ENCODE peak calls at places on chromosomes 16 and 17, in five cellular contexts. V, X, Q, F and R are unnamed samples.

GRCh38 chr17:9842057-9842758 is 16.5 kb downstream of the GLP2R start:
- DNase-seq in V (no peak), X (no peak), Q (peak), F (peak), R (no peak)

GRCh38 chr16:85690469-85691064 is 1.8 kb upstream of the GINS2 start:
- DNase-seq in V (no peak), X (peak), Q (no peak), F (no peak), R (peak)

GRCh38 chr16:14071576-14072271 is 605 bp downstream of the MRTFB start:
- DNase-seq in V (no peak), X (peak), Q (peak), F (peak), R (no peak)

GRCh38 chr16:11016993-11017392 is 72.6 kb downstream of the CLEC16A start:
- DNase-seq in V (peak), X (peak), Q (peak), F (peak), R (no peak)

GRCh38 chr16:75099738-75100615 is 16.6 kb downstream of the LDHD start:
- DNase-seq in V (peak), X (no peak), Q (peak), F (no peak), R (no peak)

GRCh38 chr17:33981713-33982601 is 273.1 kb upstream of the CCL2 start:
- DNase-seq in V (no peak), X (no peak), Q (no peak), F (peak), R (peak)

GRCh38 chr17:63488851-63489250 is 12.0 kb downstream of the ACE start:
- DNase-seq in V (no peak), X (no peak), Q (no peak), F (no peak), R (no peak)

GRCh38 chr17:30780343-30780742 is 44.1 kb downstream of the CRLF3 start:
- DNase-seq in V (no peak), X (no peak), Q (no peak), F (no peak), R (no peak)

GRCh38 chr17:73255671-73256181 is 6.0 kb downstream of the CPSF4L start:
- DNase-seq in V (peak), X (peak), Q (peak), F (no peak), R (peak)

GRCh38 chr17:64006361-64007088 is 8.4 kb downstream of the PRR29 start:
- DNase-seq in V (no peak), X (no peak), Q (peak), F (no peak), R (no peak)

GRCh38 chr17:40122944-40123810 is 1.4 kb downstream of the MSL1 start:
- DNase-seq in V (peak), X (no peak), Q (peak), F (peak), R (peak)

GRCh38 chr17:83119987-83120864 is 40.8 kb downstream of the METRNL start:
- DNase-seq in V (no peak), X (no peak), Q (no peak), F (no peak), R (no peak)

GRCh38 chr17:74484066-74484465 is 17.6 kb downstream of the CD300A start:
- DNase-seq in V (no peak), X (no peak), Q (no peak), F (no peak), R (no peak)

GRCh38 chr17:64054304-64054703 is 33.9 kb upstream of the ICAM2 start:
- DNase-seq in V (no peak), X (no peak), Q (no peak), F (no peak), R (no peak)

GRCh38 chr16:12573730-12574383 is 229.8 kb downstream of the CPPED1 start:
- DNase-seq in V (no peak), X (peak), Q (peak), F (no peak), R (no peak)

GRCh38 chr16:74186589-74186988 is 110.0 kb upstream of the PSMD7 start:
- DNase-seq in V (no peak), X (no peak), Q (no peak), F (no peak), R (peak)

GRCh38 chr16:56866955-56867830 is 2.2 kb downstream of the SLC12A3 start:
- DNase-seq in V (no peak), X (peak), Q (no peak), F (no peak), R (peak)

GRCh38 chr16:27529962-27530361 is 19.8 kb downstream of the GTF3C1 start:
- DNase-seq in V (no peak), X (peak), Q (no peak), F (no peak), R (peak)

GRCh38 chr17:45282683-45283644 is 21.1 kb upstream of the SPATA32 start:
- DNase-seq in V (no peak), X (peak), Q (peak), F (peak), R (peak)

GRCh38 chr16:80369138-80369537 is 171.7 kb upstream of the DYNLRB2 start:
- DNase-seq in V (no peak), X (no peak), Q (no peak), F (no peak), R (no peak)

GRCh38 chr16:5028950-5029475 is 4.7 kb downstream of the NAGPA start:
- DNase-seq in V (no peak), X (no peak), Q (no peak), F (no peak), R (no peak)

GRCh38 chr17:5508855-5509254 is 22.5 kb downstream of the MIS12 start:
- DNase-seq in V (no peak), X (peak), Q (no peak), F (no peak), R (no peak)

GRCh38 chr17:18119166-18119745 is 10.7 kb downstream of the MYO15A start:
- DNase-seq in V (no peak), X (no peak), Q (peak), F (no peak), R (no peak)

GRCh38 chr17:58536541-58536940 is 22.1 kb upstream of the MTMR4 start:
- DNase-seq in V (no peak), X (peak), Q (no peak), F (no peak), R (no peak)

GRCh38 chr16:66603537-66604375 is 748 bp upstream of the CMTM3 start:
- DNase-seq in V (peak), X (peak), Q (peak), F (peak), R (peak)

GRCh38 chr17:19376799-19377198 is 1.5 kb upstream of the MAPK7 start:
- DNase-seq in V (no peak), X (no peak), Q (no peak), F (peak), R (no peak)

GRCh38 chr16:1160773-1161348 is 8.0 kb downstream of the CACNA1H start:
- DNase-seq in V (no peak), X (no peak), Q (no peak), F (no peak), R (no peak)

GRCh38 chr17:76968707-76969597 is 100.7 kb downstream of the MGAT5B start:
- DNase-seq in V (peak), X (no peak), Q (no peak), F (no peak), R (peak)

GRCh38 chr17:31472137-31472536 is 80.7 kb downstream of the RAB11FIP4 start:
- DNase-seq in V (no peak), X (no peak), Q (no peak), F (no peak), R (no peak)

GRCh38 chr16:142405-142804 is 3.9 kb upstream of the NPRL3 start:
- DNase-seq in V (no peak), X (no peak), Q (no peak), F (no peak), R (no peak)

GRCh38 chr16:87586201-87586782 is 16.0 kb upstream of the JPH3 start:
- DNase-seq in V (no peak), X (no peak), Q (no peak), F (no peak), R (no peak)

GRCh38 chr16:49970818-49971431 is 54.1 kb upstream of the CNEP1R1 start:
- DNase-seq in V (no peak), X (no peak), Q (no peak), F (no peak), R (no peak)

GRCh38 chr17:69870091-69870530 is 204.9 kb upstream of the KCNJ16 start:
- DNase-seq in V (no peak), X (peak), Q (no peak), F (no peak), R (no peak)